ENCODE peak calls at places on chromosomes 16 and 17, in eight cellular contexts. Y is LHCN-M2, O is aorta, T is osteocyte, Q is left cardiac atrium, H is AG20443, W is activated T-cell treated with anti-CD3 and anti-CD28 coated beads for 1 hour, J is cardiac fibroblast. D is an unnamed sample.

GRCh38 chr16:14322186-14322585 is 251.1 kb downstream of the MRTFB start:
- DNase-seq in Y (no peak), O (no peak), T (no peak), Q (no peak), H (no peak), W (no peak), J (no peak), D (no peak)

GRCh38 chr16:27951752-27952151 is 111.8 kb downstream of the GSG1L start:
- DNase-seq in Y (peak), O (peak), T (no peak), Q (no peak), H (peak), W (no peak), J (no peak), D (peak)

GRCh38 chr16:24826817-24827566 is 18.8 kb upstream of the SLC5A11 start:
- DNase-seq in Y (no peak), O (no peak), T (no peak), Q (no peak), H (no peak), W (no peak), J (no peak), D (no peak)

GRCh38 chr16:73527191-73527590 is 479.3 kb upstream of the ZFHX3 start:
- DNase-seq in Y (no peak), O (no peak), T (peak), Q (no peak), H (no peak), W (no peak), J (no peak), D (no peak)

GRCh38 chr16:88993006-88993787 is 16.2 kb upstream of the CBFA2T3 start:
- DNase-seq in Y (no peak), O (no peak), T (no peak), Q (no peak), H (no peak), W (no peak), J (no peak), D (no peak)

GRCh38 chr17:8119575-8120519 is 1.5 kb upstream of the ALOXE3 start:
- DNase-seq in Y (peak), O (peak), T (peak), Q (peak), H (peak), W (peak), J (peak), D (peak)

GRCh38 chr17:41813039-41813680 is 356 bp downstream of the FKBP10 start:
- DNase-seq in Y (no peak), O (no peak), T (no peak), Q (no peak), H (no peak), W (no peak), J (no peak), D (no peak)

GRCh38 chr17:62965149-62965648 is 836 bp upstream of the TANC2 start:
- DNase-seq in Y (no peak), O (no peak), T (no peak), Q (no peak), H (no peak), W (no peak), J (no peak), D (no peak)

GRCh38 chr16:57341441-57342303 is 16.9 kb upstream of the CCL22 start:
- DNase-seq in Y (peak), O (no peak), T (peak), Q (no peak), H (peak), W (no peak), J (peak), D (peak)

GRCh38 chr17:57442914-57443571 is 186.7 kb downstream of the MSI2 start:
- DNase-seq in Y (peak), O (peak), T (no peak), Q (peak), H (peak), W (peak), J (peak), D (no peak)

GRCh38 chr16:75476817-75477216 is 12.3 kb upstream of the TMEM170A start:
- DNase-seq in Y (no peak), O (no peak), T (no peak), Q (no peak), H (no peak), W (no peak), J (no peak), D (no peak)

GRCh38 chr17:47792979-47793378 is 28.6 kb downstream of the OSBPL7 start:
- DNase-seq in Y (no peak), O (no peak), T (no peak), Q (no peak), H (no peak), W (no peak), J (no peak), D (no peak)

GRCh38 chr16:11088432-11088794 is 144.0 kb downstream of the CLEC16A start:
- DNase-seq in Y (no peak), O (no peak), T (no peak), Q (no peak), H (no peak), W (no peak), J (no peak), D (no peak)

D was measured in AG08396.